ENCODE peak calls at places on chromosome 4, in six cellular contexts. X is CD8-positive, alpha-beta memory T cell; R is immature natural killer cell; C is T1000; S is suprapubic skin; G is stimulated activated CD8-positive, alpha-beta memory T cell treated with anti-CD3 and anti-CD28 coated beads, Interleukin-12 subunit alpha, Interleukin-12 subunit beta, amount 100 ng/mL, for 4 hours. J is an unnamed sample.

GRCh38 chr4:135418353-135418752 is 1216.8 kb upstream of the PABPC4L start:
- DNase-seq in X (no peak), G (no peak), S (no peak), R (no peak), C (no peak), J (no peak)

GRCh38 chr4:68673143-68673542 is 2.7 kb upstream of the UGT2B15 start:
- DNase-seq in C (no peak), S (no peak), X (no peak), G (no peak), R (no peak), J (no peak)

GRCh38 chr4:59247032-59247431 is 1953.1 kb upstream of the ADGRL3 start:
- DNase-seq in G (no peak), R (no peak), X (no peak), S (no peak), C (no peak), J (no peak)

GRCh38 chr4:108171541-108172230 is 3.0 kb upstream of the LEF1 start:
- DNase-seq in G (peak; percentile 21), R (peak; percentile 51), X (peak; percentile 71), C (no peak), S (no peak), J (no peak)

GRCh38 chr4:102439835-102440234 is 61.3 kb upstream of the NFKB1 start:
- DNase-seq in R (no peak), G (no peak), C (no peak), S (no peak), X (no peak), J (no peak)

GRCh38 chr4:8761824-8762205 is 109.8 kb downstream of the HMX1 start:
- DNase-seq in C (no peak), S (peak; percentile 47), G (no peak), X (peak; percentile 39), R (no peak), J (peak; percentile 61)

GRCh38 chr4:140567722-140568121 is 1.0 kb downstream of the UCP1 start:
- DNase-seq in C (no peak), X (no peak), G (no peak), R (no peak), S (no peak), J (no peak)

GRCh38 chr4:124234771-124235170 is 477.8 kb downstream of the ANKRD50 start:
- DNase-seq in X (no peak), C (no peak), R (no peak), S (no peak), G (no peak), J (no peak)

GRCh38 chr4:145808021-145808650 is 128.2 kb downstream of the C4orf51 start:
- DNase-seq in C (peak; percentile 60), R (no peak), G (no peak), S (no peak), X (no peak), J (no peak)

GRCh38 chr4:73883306-73883705 is 14.1 kb downstream of the CXCL1 start:
- DNase-seq in S (no peak), R (no peak), C (no peak), G (no peak), X (no peak), J (no peak)

GRCh38 chr4:111031180-111031579 is 408.3 kb upstream of the PITX2 start:
- DNase-seq in R (no peak), C (no peak), G (no peak), S (no peak), X (no peak), J (no peak)

GRCh38 chr4:55117511-55117910 is 7.9 kb downstream of the KDR start:
- DNase-seq in R (no peak), X (no peak), C (no peak), S (no peak), G (no peak), J (no peak)

GRCh38 chr4:7584760-7585159 is 150.0 kb upstream of the PSAPL1 start:
- DNase-seq in C (no peak), G (no peak), X (no peak), S (no peak), R (no peak), J (no peak)

GRCh38 chr4:2790583-2791517 is 2.0 kb upstream of the SH3BP2 start:
- DNase-seq in G (no peak), C (no peak), S (peak; percentile 63), X (no peak), R (no peak), J (peak; percentile 63)

GRCh38 chr4:24775209-24775608 is 20.2 kb upstream of the SOD3 start:
- DNase-seq in C (no peak), S (no peak), R (no peak), G (no peak), X (no peak), J (no peak)

GRCh38 chr4:52588097-52588496 is 71.0 kb downstream of the USP46 start:
- DNase-seq in S (no peak), C (no peak), X (no peak), G (no peak), R (peak; percentile 8), J (no peak)

GRCh38 chr4:8598391-8599090 is 6.0 kb downstream of the CPZ start:
- DNase-seq in X (no peak), C (no peak), R (no peak), G (no peak), S (no peak), J (no peak)

GRCh38 chr4:55018978-55019377 is 106.4 kb downstream of the KDR start:
- DNase-seq in R (no peak), S (no peak), G (no peak), C (no peak), X (no peak), J (no peak)

GRCh38 chr4:98887137-98887536 is 41.8 kb downstream of the EIF4E start:
- DNase-seq in C (no peak), G (no peak), X (no peak), R (no peak), S (no peak), J (no peak)

GRCh38 chr4:74223801-74224200 is 65.9 kb downstream of the MTHFD2L start:
- DNase-seq in S (no peak), C (peak; percentile 5), X (no peak), G (no peak), R (no peak), J (no peak)

GRCh38 chr4:52199574-52200338 is 148.7 kb downstream of the SPATA18 start:
- DNase-seq in G (no peak), R (no peak), C (peak; percentile 76), X (no peak), S (no peak), J (no peak)

GRCh38 chr4:99790796-99791617 is 25.6 kb upstream of the DAPP1 start:
- DNase-seq in C (no peak), S (no peak), X (no peak), R (no peak), G (no peak), J (no peak)

GRCh38 chr4:152939655-152940054 is 3.5 kb downstream of the FHDC1 start:
- DNase-seq in S (no peak), R (no peak), X (no peak), G (no peak), C (no peak), J (no peak)

GRCh38 chr4:61514991-61515390 is 314.9 kb downstream of the ADGRL3 start:
- DNase-seq in C (no peak), S (no peak), R (no peak), X (no peak), G (no peak), J (no peak)

GRCh38 chr4:40888916-40889315 is 139.2 kb downstream of the NSUN7 start:
- DNase-seq in S (no peak), G (no peak), X (no peak), R (no peak), C (no peak), J (no peak)

GRCh38 chr4:184328022-184328736 is 110.5 kb upstream of the ENPP6 start:
- DNase-seq in C (no peak), R (no peak), S (no peak), G (no peak), X (no peak), J (no peak)

GRCh38 chr4:75745192-75745591 is 20.8 kb downstream of the USO1 start:
- DNase-seq in X (no peak), S (no peak), R (no peak), G (no peak), C (no peak), J (no peak)

GRCh38 chr4:2366252-2367192 is 51.9 kb downstream of the ZFYVE28 start:
- DNase-seq in R (no peak), S (no peak), C (no peak), G (no peak), X (no peak), J (peak; percentile 64)

GRCh38 chr4:24433515-24434192 is 150.7 kb downstream of the DHX15 start:
- DNase-seq in R (no peak), C (no peak), S (no peak), X (no peak), G (no peak), J (no peak)

GRCh38 chr4:113616443-113616842 is 145.1 kb downstream of the CAMK2D start:
- DNase-seq in G (no peak), C (no peak), R (no peak), S (no peak), X (no peak), J (no peak)

GRCh38 chr4:185513489-185514181 is 21.7 kb downstream of the PDLIM3 start:
- DNase-seq in C (no peak), G (no peak), S (no peak), R (peak; percentile 16), X (no peak), J (peak; percentile 63)

GRCh38 chr4:169058312-169058711 is 48.3 kb upstream of the CBR4 start:
- DNase-seq in C (no peak), R (no peak), G (no peak), X (no peak), S (no peak), J (no peak)

GRCh38 chr4:113882668-113883067 is 96.8 kb downstream of the ARSJ start:
- DNase-seq in X (no peak), C (no peak), R (no peak), S (no peak), G (no peak), J (no peak)

J was measured in sigmoid colon.